ENCODE peak calls at places on chromosomes 3 and 15, in four cellular contexts. One of them, this sample, is unnamed.

GRCh38 chr3:127786358-127787070 is 35.8 kb downstream of the MGLL start:
- DNase-seq in B cell: no peak
- DNase-seq in activated B cell treated with CpG ODN at 0.5 μM for 24 hours: no peak
- DNase-seq in stomach: peak
- DNase-seq in this sample: peak

GRCh38 chr15:87689716-87690115 is 566.8 kb downstream of the NTRK3 start:
- DNase-seq in B cell: no peak
- DNase-seq in activated B cell treated with CpG ODN at 0.5 μM for 24 hours: no peak
- DNase-seq in stomach: no peak
- DNase-seq in this sample: no peak

GRCh38 chr3:47443611-47443995 is 32.1 kb downstream of the SCAP start:
- DNase-seq in B cell: no peak
- DNase-seq in activated B cell treated with CpG ODN at 0.5 μM for 24 hours: no peak
- DNase-seq in stomach: peak
- DNase-seq in this sample: peak

GRCh38 chr3:56839784-56840724 is 38.3 kb upstream of the ARHGEF3 start:
- DNase-seq in B cell: no peak
- DNase-seq in activated B cell treated with CpG ODN at 0.5 μM for 24 hours: no peak
- DNase-seq in stomach: no peak
- DNase-seq in this sample: no peak

GRCh38 chr3:154151969-154152368 is 30.8 kb downstream of the ARHGEF26 start:
- DNase-seq in B cell: no peak
- DNase-seq in activated B cell treated with CpG ODN at 0.5 μM for 24 hours: no peak
- DNase-seq in stomach: no peak
- DNase-seq in this sample: no peak

GRCh38 chr15:32687556-32687955 is 30.2 kb upstream of the GREM1 start:
- DNase-seq in B cell: no peak
- DNase-seq in activated B cell treated with CpG ODN at 0.5 μM for 24 hours: no peak
- DNase-seq in stomach: no peak
- DNase-seq in this sample: no peak

GRCh38 chr3:161104561-161105551 is at the start of gene B3GALNT1:
- DNase-seq in B cell: no peak
- DNase-seq in activated B cell treated with CpG ODN at 0.5 μM for 24 hours: peak
- DNase-seq in stomach: peak
- DNase-seq in this sample: peak

GRCh38 chr3:51721062-51721745 is 14.3 kb downstream of the GRM2 start:
- DNase-seq in B cell: no peak
- DNase-seq in activated B cell treated with CpG ODN at 0.5 μM for 24 hours: no peak
- DNase-seq in stomach: no peak
- DNase-seq in this sample: no peak

GRCh38 chr3:25889132-25889917 is 99.4 kb downstream of the OXSM start:
- DNase-seq in B cell: no peak
- DNase-seq in activated B cell treated with CpG ODN at 0.5 μM for 24 hours: no peak
- DNase-seq in stomach: no peak
- DNase-seq in this sample: no peak

GRCh38 chr3:4140921-4141320 is 162.2 kb upstream of the SETMAR start:
- DNase-seq in B cell: no peak
- DNase-seq in activated B cell treated with CpG ODN at 0.5 μM for 24 hours: no peak
- DNase-seq in stomach: no peak
- DNase-seq in this sample: no peak

GRCh38 chr3:96214941-96215340 is 599.5 kb upstream of the EPHA6 start:
- DNase-seq in B cell: no peak
- DNase-seq in activated B cell treated with CpG ODN at 0.5 μM for 24 hours: no peak
- DNase-seq in stomach: no peak
- DNase-seq in this sample: no peak

GRCh38 chr3:113574213-113574612 is 41.9 kb downstream of the SIDT1 start:
- DNase-seq in B cell: no peak
- DNase-seq in activated B cell treated with CpG ODN at 0.5 μM for 24 hours: no peak
- DNase-seq in stomach: no peak
- DNase-seq in this sample: no peak

GRCh38 chr15:55267401-55268053 is 22.1 kb downstream of the RAB27A start:
- DNase-seq in B cell: peak
- DNase-seq in activated B cell treated with CpG ODN at 0.5 μM for 24 hours: peak
- DNase-seq in stomach: peak
- DNase-seq in this sample: peak

GRCh38 chr15:67087507-67088172 is 22.2 kb downstream of the SMAD3 start:
- DNase-seq in B cell: no peak
- DNase-seq in activated B cell treated with CpG ODN at 0.5 μM for 24 hours: no peak
- DNase-seq in stomach: no peak
- DNase-seq in this sample: no peak

GRCh38 chr3:49785565-49786356 is 581 bp downstream of the IP6K1 start:
- DNase-seq in B cell: no peak
- DNase-seq in activated B cell treated with CpG ODN at 0.5 μM for 24 hours: no peak
- DNase-seq in stomach: peak
- DNase-seq in this sample: peak

GRCh38 chr15:74788716-74789151 is 6.9 kb downstream of the CSK start:
- DNase-seq in B cell: peak
- DNase-seq in activated B cell treated with CpG ODN at 0.5 μM for 24 hours: peak
- DNase-seq in stomach: no peak
- DNase-seq in this sample: peak

GRCh38 chr15:100113351-100114075 is 228.3 kb downstream of the ADAMTS17 start:
- DNase-seq in B cell: no peak
- DNase-seq in activated B cell treated with CpG ODN at 0.5 μM for 24 hours: no peak
- DNase-seq in stomach: no peak
- DNase-seq in this sample: no peak

GRCh38 chr3:66931699-66932098 is 66.4 kb upstream of the KBTBD8 start:
- DNase-seq in B cell: no peak
- DNase-seq in activated B cell treated with CpG ODN at 0.5 μM for 24 hours: no peak
- DNase-seq in stomach: no peak
- DNase-seq in this sample: no peak

GRCh38 chr3:33915796-33916589 is 117.6 kb downstream of the PDCD6IP start:
- DNase-seq in B cell: no peak
- DNase-seq in activated B cell treated with CpG ODN at 0.5 μM for 24 hours: no peak
- DNase-seq in stomach: no peak
- DNase-seq in this sample: no peak
- TF ChIP-seq CTCF in B cell: no peak
- TF ChIP-seq CTCF in activated B cell treated with CpG ODN at 0.5 μM for 24 hours: no peak
- TF ChIP-seq CTCF in stomach: no peak
- TF ChIP-seq CTCF in this sample: no peak

DNA sequence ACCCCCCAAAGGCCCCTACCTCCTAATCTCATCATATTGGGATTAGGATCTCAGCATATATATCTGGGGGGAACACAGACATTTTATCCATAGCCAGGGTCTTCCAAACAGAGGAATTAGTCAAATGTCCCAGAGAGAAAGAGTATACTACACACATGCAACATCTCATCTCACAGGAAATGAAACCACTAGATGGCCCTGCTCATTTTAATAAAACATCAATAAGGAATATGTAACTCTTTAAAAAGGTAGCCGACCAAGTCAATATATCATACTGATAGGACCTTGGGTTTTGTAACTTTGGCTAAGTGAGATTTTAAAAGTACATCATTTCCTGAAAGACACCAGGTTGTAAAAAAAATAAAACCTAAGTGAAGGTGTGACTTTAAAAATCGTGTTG is 45.6 kb upstream of the THSD4 start:
- DNase-seq in B cell: no peak
- DNase-seq in activated B cell treated with CpG ODN at 0.5 μM for 24 hours: no peak
- DNase-seq in stomach: no peak
- DNase-seq in this sample: no peak
- TF ChIP-seq CTCF in B cell: no peak
- TF ChIP-seq CTCF in activated B cell treated with CpG ODN at 0.5 μM for 24 hours: no peak
- TF ChIP-seq CTCF in stomach: no peak
- TF ChIP-seq CTCF in this sample: no peak

GRCh38 chr15:40871749-40872617 is 2.1 kb downstream of the RHOV start:
- DNase-seq in B cell: no peak
- DNase-seq in activated B cell treated with CpG ODN at 0.5 μM for 24 hours: no peak
- DNase-seq in stomach: peak
- DNase-seq in this sample: peak

GRCh38 chr15:40875996-40876740 is 2.1 kb upstream of the RHOV start:
- DNase-seq in B cell: no peak
- DNase-seq in activated B cell treated with CpG ODN at 0.5 μM for 24 hours: no peak
- DNase-seq in stomach: no peak
- DNase-seq in this sample: peak

GRCh38 chr15:40870716-40871115 is 3.3 kb downstream of the RHOV start:
- DNase-seq in B cell: no peak
- DNase-seq in activated B cell treated with CpG ODN at 0.5 μM for 24 hours: no peak
- DNase-seq in stomach: no peak
- DNase-seq in this sample: no peak

GRCh38 chr15:40872791-40873526 is 1.1 kb downstream of the RHOV start:
- DNase-seq in B cell: no peak
- DNase-seq in activated B cell treated with CpG ODN at 0.5 μM for 24 hours: no peak
- DNase-seq in stomach: no peak
- DNase-seq in this sample: no peak

DNA sequence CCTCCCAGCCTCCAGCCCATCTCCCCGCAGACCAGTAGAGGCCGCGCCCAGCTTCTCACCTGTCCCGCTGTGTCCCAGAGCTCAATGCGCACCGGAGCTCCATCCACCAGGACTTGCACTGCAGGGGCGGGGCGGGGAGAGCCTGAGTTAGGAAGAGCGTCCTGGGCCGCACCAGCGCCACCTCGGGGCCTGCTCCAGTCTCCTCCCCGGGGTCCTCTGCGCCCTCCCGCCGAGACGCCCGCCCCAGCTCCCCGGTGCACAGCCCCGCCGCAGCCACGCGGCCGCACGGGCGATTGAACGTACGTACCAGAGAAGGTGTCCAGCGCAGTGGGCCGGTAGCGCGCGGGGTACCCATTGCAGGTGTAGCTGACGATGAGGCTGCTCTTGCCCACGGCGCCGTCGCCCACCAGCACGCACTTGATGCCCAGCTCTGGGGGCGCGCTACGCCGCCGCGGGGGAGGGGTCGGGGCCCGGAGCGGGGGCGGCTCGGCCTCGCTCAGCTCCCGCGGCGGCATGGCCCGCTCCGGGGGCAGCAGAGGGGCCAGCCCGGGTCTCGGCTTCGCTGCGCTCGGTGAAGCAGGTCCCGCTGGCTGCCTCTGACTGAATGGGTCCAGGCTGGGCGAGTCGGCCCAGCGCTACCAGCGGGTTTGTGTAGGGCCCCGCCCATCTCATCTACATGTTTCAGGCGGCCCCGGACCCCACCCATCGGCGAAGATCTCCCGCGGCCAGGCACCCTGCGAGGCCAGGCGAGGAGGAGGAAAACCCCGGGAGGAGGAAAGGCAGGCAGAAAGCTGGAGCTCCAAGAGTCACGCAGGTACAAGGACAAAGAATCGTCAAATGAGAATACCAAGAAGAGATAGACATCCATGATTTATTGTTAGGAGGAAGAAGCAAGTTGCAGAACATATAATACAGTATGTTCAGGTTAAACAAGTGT is at the start of gene RHOV:
- DNase-seq in B cell: peak
- DNase-seq in activated B cell treated with CpG ODN at 0.5 μM for 24 hours: peak
- DNase-seq in stomach: peak
- DNase-seq in this sample: peak
- TF ChIP-seq CTCF in B cell: peak
- TF ChIP-seq CTCF in activated B cell treated with CpG ODN at 0.5 μM for 24 hours: no peak
- TF ChIP-seq CTCF in stomach: no peak
- TF ChIP-seq CTCF in this sample: no peak

GRCh38 chr3:82130056-82130455 is 368.6 kb upstream of the GBE1 start:
- DNase-seq in B cell: no peak
- DNase-seq in activated B cell treated with CpG ODN at 0.5 μM for 24 hours: no peak
- DNase-seq in stomach: no peak
- DNase-seq in this sample: no peak
- TF ChIP-seq CTCF in B cell: no peak
- TF ChIP-seq CTCF in activated B cell treated with CpG ODN at 0.5 μM for 24 hours: no peak
- TF ChIP-seq CTCF in stomach: no peak
- TF ChIP-seq CTCF in this sample: no peak

DNA sequence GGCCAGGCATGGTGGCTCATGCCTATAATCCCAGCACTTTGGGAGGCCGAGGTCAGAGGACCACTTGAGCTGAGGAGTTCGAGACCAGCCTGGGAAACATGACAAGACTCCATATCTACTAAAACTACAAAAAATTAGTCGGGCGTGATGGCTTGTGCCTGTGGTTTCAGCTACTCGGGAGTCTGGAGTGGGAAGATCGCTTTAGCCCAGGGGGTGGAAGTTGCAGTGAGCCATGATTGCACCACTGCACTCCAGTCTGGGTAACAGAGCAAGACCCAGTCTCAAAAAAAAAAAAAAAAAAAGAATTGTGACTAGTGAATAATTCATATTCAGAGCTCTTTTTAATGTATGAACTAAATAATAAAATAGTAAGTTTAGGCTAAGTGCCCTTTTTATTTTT is 87.8 kb upstream of the TSEN2 start:
- DNase-seq in B cell: no peak
- DNase-seq in activated B cell treated with CpG ODN at 0.5 μM for 24 hours: no peak
- DNase-seq in stomach: no peak
- DNase-seq in this sample: no peak
- TF ChIP-seq CTCF in B cell: no peak
- TF ChIP-seq CTCF in activated B cell treated with CpG ODN at 0.5 μM for 24 hours: no peak
- TF ChIP-seq CTCF in stomach: no peak
- TF ChIP-seq CTCF in this sample: no peak

DNA sequence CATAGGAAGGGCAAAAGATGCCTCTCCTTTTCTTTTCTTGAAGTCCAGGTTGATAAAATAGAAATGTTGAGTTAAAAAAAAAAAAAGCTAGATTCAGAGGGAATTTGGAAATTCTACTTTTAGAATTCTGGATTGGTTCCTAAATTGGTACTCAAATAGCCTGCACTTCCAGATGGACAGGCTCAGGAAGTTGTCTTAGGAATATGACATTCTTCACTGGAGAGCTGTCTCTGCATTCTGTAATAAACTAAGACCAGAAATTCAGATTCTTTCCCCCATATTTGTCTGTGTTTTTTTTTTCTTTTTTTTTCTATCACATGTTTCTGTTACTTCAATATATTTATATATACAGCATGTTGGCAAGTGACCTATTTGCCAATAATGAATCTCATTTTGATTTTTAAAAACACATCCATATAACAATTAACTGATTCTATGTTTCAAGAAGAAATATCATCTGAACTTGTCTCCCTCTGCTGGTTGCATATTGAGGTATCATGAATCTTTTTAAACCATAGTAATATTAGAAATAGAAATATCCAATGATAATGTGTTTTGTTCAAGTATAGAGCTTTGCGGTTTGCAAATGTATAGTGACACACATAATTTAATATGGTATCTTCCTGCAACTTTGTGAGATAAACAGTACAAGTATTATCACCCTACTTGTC is 8.5 kb upstream of the LSAMP start:
- DNase-seq in B cell: no peak
- DNase-seq in activated B cell treated with CpG ODN at 0.5 μM for 24 hours: no peak
- DNase-seq in stomach: no peak
- DNase-seq in this sample: no peak
- TF ChIP-seq CTCF in B cell: no peak
- TF ChIP-seq CTCF in activated B cell treated with CpG ODN at 0.5 μM for 24 hours: no peak
- TF ChIP-seq CTCF in stomach: no peak
- TF ChIP-seq CTCF in this sample: no peak

This sample was measured in mucosa of descending colon.